ENCODE peak calls at places on chromosomes 7 and 10, in nine cellular contexts. I is caudate nucleus, D is sigmoid colon, M is left ventricle myocardium inferior, E is tibial nerve, K is SK-N-SH, Y is stomach, X is HCT116, G is gastrocnemius medialis. T is an unnamed sample.

GRCh38 chr10:119776536-119776935 is 50.7 kb downstream of the INPP5F start:
- DNase-seq in Y (no peak), G (no peak), K (no peak), D (no peak), X (no peak), E (no peak), I (no peak), M (no peak), T (no peak)

GRCh38 chr7:80140388-80140787 is 5.8 kb downstream of the GNAI1 start:
- DNase-seq in I (no peak), D (no peak), M (no peak), X (no peak), K (no peak), G (no peak), Y (no peak), E (no peak), T (no peak)

GRCh38 chr7:111873963-111874693 is 311.8 kb upstream of the IMMP2L start:
- DNase-seq in K (no peak), I (peak), E (no peak), Y (no peak), G (no peak), X (no peak), D (no peak), M (no peak), T (no peak)

GRCh38 chr7:90520484-90520883 is 51.0 kb downstream of the PTTG1IP2 start:
- DNase-seq in E (no peak), G (no peak), Y (no peak), I (no peak), K (no peak), X (peak), D (no peak), M (no peak), T (no peak)

GRCh38 chr7:33849004-33849403 is 56.3 kb upstream of the BMPER start:
- DNase-seq in M (no peak), E (no peak), X (no peak), D (no peak), K (no peak), I (no peak), G (no peak), Y (no peak), T (no peak)

GRCh38 chr10:71213127-71213616 is 802 bp downstream of the UNC5B start:
- DNase-seq in K (peak), D (peak), X (peak), G (no peak), I (no peak), Y (peak), E (no peak), M (peak), T (no peak)

GRCh38 chr7:94394058-94394398 is 667 bp upstream of the COL1A2 start:
- DNase-seq in G (no peak), M (peak), D (peak), K (peak), I (no peak), E (no peak), Y (no peak), X (no peak), T (no peak)

GRCh38 chr7:130146693-130147520 is 58.3 kb downstream of the TMEM209 start:
- DNase-seq in X (no peak), K (no peak), E (no peak), D (no peak), Y (no peak), G (no peak), I (no peak), M (no peak), T (no peak)

GRCh38 chr7:35648367-35648766 is 46.6 kb downstream of the HERPUD2 start:
- DNase-seq in D (no peak), K (no peak), X (no peak), E (no peak), M (no peak), I (no peak), G (no peak), Y (no peak), T (no peak)

GRCh38 chr7:44959433-44959951 is 19.3 kb downstream of the MYO1G start:
- DNase-seq in Y (no peak), K (peak), E (no peak), D (no peak), M (no peak), X (no peak), I (no peak), G (no peak), T (no peak)

GRCh38 chr7:23020742-23021401 is 6.9 kb upstream of the HYCC1 start:
- DNase-seq in M (peak), K (no peak), I (no peak), G (no peak), E (no peak), X (peak), D (peak), Y (no peak), T (no peak)

GRCh38 chr7:83749495-83749894 is 100.6 kb upstream of the SEMA3E start:
- DNase-seq in M (no peak), E (no peak), K (no peak), X (no peak), D (no peak), I (no peak), Y (no peak), G (no peak), T (no peak)

GRCh38 chr10:106618611-106619010 is 545.9 kb downstream of the SORCS1 start:
- DNase-seq in I (no peak), X (no peak), G (no peak), E (no peak), M (no peak), D (no peak), Y (no peak), K (no peak), T (no peak)

GRCh38 chr7:30434140-30434799 is 44.3 kb downstream of the NOD1 start:
- DNase-seq in I (no peak), G (no peak), D (no peak), X (no peak), E (no peak), K (no peak), M (no peak), Y (no peak), T (no peak)

GRCh38 chr10:30647089-30647488 is 17.5 kb upstream of the LYZL2 start:
- DNase-seq in D (no peak), M (no peak), X (no peak), E (no peak), I (no peak), K (no peak), G (no peak), Y (no peak), T (no peak)

GRCh38 chr7:129782257-129783096 is 170.3 kb downstream of the UBE2H start:
- DNase-seq in Y (no peak), I (no peak), D (no peak), X (no peak), E (no peak), K (peak), M (no peak), G (no peak), T (no peak)

GRCh38 chr7:151231964-151232271 is 365 bp upstream of the CHPF2 start:
- DNase-seq in Y (no peak), D (no peak), E (no peak), K (no peak), X (no peak), M (no peak), G (no peak), I (no peak), T (no peak)

GRCh38 chr7:55887786-55888185 is 530 bp downstream of the ZNF713 start:
- DNase-seq in E (no peak), M (no peak), G (no peak), K (peak), Y (no peak), X (no peak), I (no peak), D (no peak), T (no peak)

GRCh38 chr7:25854059-25854458 is 297.9 kb upstream of the NFE2L3 start:
- DNase-seq in Y (no peak), D (no peak), K (no peak), X (no peak), I (no peak), G (no peak), E (no peak), M (no peak), T (no peak)

GRCh38 chr7:16455591-16455990 is 9.9 kb downstream of the SOSTDC1 start:
- DNase-seq in X (no peak), I (no peak), E (no peak), M (no peak), D (no peak), G (no peak), Y (no peak), K (no peak), T (no peak)

GRCh38 chr10:73588656-73589055 is 2.5 kb downstream of the USP54 start:
- DNase-seq in M (no peak), Y (no peak), I (no peak), K (no peak), E (no peak), X (no peak), D (no peak), G (no peak), T (no peak)

GRCh38 chr7:27176962-27177794 is 3.1 kb upstream of the HOXA10 start:
- DNase-seq in D (peak), E (peak), Y (no peak), G (peak), X (no peak), I (no peak), M (peak), K (no peak), T (no peak)

GRCh38 chr7:27176343-27176731 is 2.2 kb upstream of the HOXA10 start:
- DNase-seq in D (peak), E (no peak), K (no peak), G (peak), X (no peak), M (peak), I (no peak), Y (no peak), T (no peak)

GRCh38 chr7:27174077-27175004 is at the start of gene HOXA10:
- DNase-seq in K (no peak), I (no peak), M (peak), X (no peak), D (peak), E (peak), Y (peak), G (peak), T (no peak)

GRCh38 chr7:27175005-27175625 is 995 bp upstream of the HOXA10 start:
- DNase-seq in Y (no peak), X (no peak), K (no peak), M (peak), G (peak), E (peak), D (peak), I (no peak), T (no peak)

GRCh38 chr7:27175626-27176342 is 1.7 kb upstream of the HOXA10 start:
- DNase-seq in Y (no peak), M (peak), K (peak), I (no peak), D (peak), G (peak), E (peak), X (no peak), T (no peak)
- H3K27ac ChIP-seq in Y (no peak), M (no peak), K (no peak), I (no peak), D (peak), G (peak), E (peak), X (no peak), T (no peak)

GRCh38 chr10:58293989-58294388 is 25.0 kb downstream of the CISD1 start:
- DNase-seq in I (no peak), G (no peak), X (no peak), K (no peak), D (no peak), M (no peak), Y (no peak), E (no peak), T (no peak)

GRCh38 chr10:58291538-58292174 is 22.7 kb downstream of the CISD1 start:
- DNase-seq in M (no peak), I (peak), E (no peak), K (peak), X (peak), D (no peak), Y (no peak), G (no peak), T (no peak)
- H3K27ac ChIP-seq in M (no peak), I (no peak), E (no peak), K (no peak), X (no peak), D (no peak), Y (no peak), G (no peak), T (no peak)

GRCh38 chr10:131084791-131085585 is 226.5 kb downstream of the TCERG1L start:
- DNase-seq in M (no peak), I (no peak), Y (no peak), E (no peak), G (no peak), X (no peak), D (peak), K (no peak), T (no peak)

GRCh38 chr10:131086511-131086910 is 225.0 kb downstream of the TCERG1L start:
- DNase-seq in D (peak), X (no peak), M (no peak), K (no peak), Y (no peak), G (no peak), E (no peak), I (no peak), T (no peak)

GRCh38 chr10:131085586-131085860 is 226.0 kb downstream of the TCERG1L start:
- DNase-seq in K (no peak), E (no peak), G (no peak), D (peak), M (no peak), X (no peak), Y (no peak), I (no peak), T (no peak)

GRCh38 chr10:131087464-131088215 is 223.9 kb downstream of the TCERG1L start:
- DNase-seq in I (no peak), G (no peak), Y (no peak), M (no peak), D (peak), X (no peak), E (no peak), K (no peak), T (no peak)

DNA sequence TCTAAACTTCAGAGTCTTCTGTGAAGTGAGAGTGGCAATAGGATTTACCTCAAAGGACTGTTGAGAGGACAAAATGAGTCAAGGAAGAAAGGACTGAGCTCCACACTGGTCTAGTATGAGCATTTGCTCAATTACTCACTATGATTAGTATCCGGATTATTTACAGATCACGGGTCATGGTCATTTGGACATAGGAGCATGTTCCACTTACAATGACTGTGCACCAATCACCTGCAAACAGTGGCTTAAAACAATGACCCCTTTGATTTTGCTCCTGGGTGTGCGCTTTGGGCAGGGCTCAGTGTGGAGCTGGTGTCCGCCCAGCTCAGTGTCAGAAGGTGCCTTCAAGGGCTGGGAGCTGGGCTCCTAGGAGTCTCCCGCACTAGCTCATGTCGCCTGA is 225.4 kb downstream of the TCERG1L start:
- DNase-seq in Y (no peak), X (no peak), E (no peak), M (no peak), G (no peak), K (no peak), D (no peak), I (no peak), T (no peak)
- H3K27ac ChIP-seq in Y (no peak), X (no peak), E (no peak), M (no peak), G (no peak), K (no peak), D (no peak), I (no peak), T (no peak)

DNA sequence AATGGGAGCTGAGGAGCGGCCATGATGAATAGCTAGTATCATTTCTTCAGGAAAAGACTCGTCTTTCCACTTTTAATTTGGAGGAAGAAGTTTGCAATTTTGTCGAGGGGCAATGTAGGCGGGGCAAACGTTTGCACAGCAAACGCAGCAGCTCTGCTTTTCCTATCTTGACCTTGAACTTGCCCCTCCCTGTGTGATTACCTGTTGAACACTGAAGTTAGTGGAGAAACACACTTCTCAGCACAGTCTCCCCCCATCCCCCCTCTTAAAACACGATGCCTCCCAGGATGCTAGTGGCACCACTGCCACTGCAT is 178 bp upstream of the EPDR1 start:
- DNase-seq in G (no peak), Y (no peak), I (no peak), M (no peak), K (no peak), E (no peak), D (no peak), X (no peak), T (no peak)
- H3K27ac ChIP-seq in G (peak), Y (peak), I (peak), M (peak), K (peak), E (peak), D (peak), X (peak), T (peak)

GRCh38 chr7:117674617-117675016 is 194.8 kb downstream of the CFTR start:
- DNase-seq in D (no peak), K (no peak), G (no peak), E (no peak), Y (no peak), M (no peak), X (no peak), I (no peak), T (no peak)

GRCh38 chr7:117673367-117673766 is 193.5 kb downstream of the CFTR start:
- DNase-seq in G (no peak), M (peak), E (no peak), I (peak), X (no peak), Y (peak), K (no peak), D (no peak), T (peak)

GRCh38 chr7:117673839-117674238 is 194.0 kb downstream of the CFTR start:
- DNase-seq in M (no peak), I (no peak), Y (no peak), G (no peak), X (peak), D (no peak), E (no peak), K (peak), T (no peak)

GRCh38 chr7:117672433-117672832 is 192.6 kb downstream of the CFTR start:
- DNase-seq in G (no peak), E (no peak), X (no peak), Y (no peak), K (no peak), D (no peak), M (no peak), I (no peak), T (no peak)

GRCh38 chr7:117675519-117676137 is 195.8 kb downstream of the CFTR start:
- DNase-seq in D (no peak), K (no peak), M (no peak), G (no peak), Y (no peak), I (no peak), E (no peak), X (no peak), T (no peak)
- H3K27ac ChIP-seq in D (no peak), K (no peak), M (no peak), G (no peak), Y (no peak), I (no peak), E (no peak), X (no peak), T (no peak)

DNA sequence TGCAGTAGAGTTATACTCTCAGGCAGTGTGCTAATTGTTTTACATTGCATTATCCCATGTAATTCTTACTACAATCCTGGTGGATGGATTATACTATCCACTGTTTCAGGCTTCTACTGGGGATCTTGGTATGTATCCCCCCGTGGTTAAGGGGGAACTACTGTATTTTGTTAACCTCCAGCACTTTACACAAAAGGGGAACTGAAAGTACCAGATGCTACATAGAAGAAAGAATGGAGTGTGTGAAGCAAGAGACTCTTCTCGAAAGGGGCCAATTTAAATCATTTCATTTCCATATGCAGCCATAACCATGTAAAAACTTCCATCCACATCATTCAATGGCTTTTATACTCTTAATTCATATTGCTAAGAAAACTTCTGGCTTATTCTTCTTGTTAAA is 69.4 kb downstream of the C1GALT1 start:
- DNase-seq in E (no peak), G (no peak), I (no peak), X (no peak), K (no peak), Y (no peak), D (no peak), M (no peak), T (no peak)
- H3K27ac ChIP-seq in E (no peak), G (no peak), I (no peak), X (no peak), K (no peak), Y (no peak), D (no peak), M (no peak), T (no peak)

GRCh38 chr7:1101580-1102431 is 13.9 kb downstream of the GPER1 start:
- DNase-seq in I (peak), M (no peak), D (no peak), G (no peak), Y (peak), E (no peak), K (no peak), X (no peak), T (no peak)

GRCh38 chr7:1099637-1100036 is 11.7 kb downstream of the GPER1 start:
- DNase-seq in X (no peak), G (no peak), E (no peak), Y (no peak), D (no peak), I (no peak), K (no peak), M (no peak), T (no peak)

GRCh38 chr7:1100886-1101579 is 13.1 kb downstream of the GPER1 start:
- DNase-seq in I (peak), E (no peak), K (no peak), D (no peak), X (no peak), Y (no peak), M (no peak), G (no peak), T (no peak)

GRCh38 chr7:1099154-1099542 is 11.2 kb downstream of the GPER1 start:
- DNase-seq in D (no peak), K (no peak), E (no peak), M (no peak), I (no peak), Y (no peak), X (no peak), G (no peak), T (no peak)

GRCh38 chr7:1100386-1100785 is 12.5 kb downstream of the GPER1 start:
- DNase-seq in M (no peak), K (no peak), Y (no peak), E (no peak), G (no peak), I (no peak), X (no peak), D (no peak), T (no peak)
- H3K27ac ChIP-seq in M (no peak), K (no peak), Y (peak), E (no peak), G (no peak), I (peak), X (no peak), D (no peak), T (no peak)

DNA sequence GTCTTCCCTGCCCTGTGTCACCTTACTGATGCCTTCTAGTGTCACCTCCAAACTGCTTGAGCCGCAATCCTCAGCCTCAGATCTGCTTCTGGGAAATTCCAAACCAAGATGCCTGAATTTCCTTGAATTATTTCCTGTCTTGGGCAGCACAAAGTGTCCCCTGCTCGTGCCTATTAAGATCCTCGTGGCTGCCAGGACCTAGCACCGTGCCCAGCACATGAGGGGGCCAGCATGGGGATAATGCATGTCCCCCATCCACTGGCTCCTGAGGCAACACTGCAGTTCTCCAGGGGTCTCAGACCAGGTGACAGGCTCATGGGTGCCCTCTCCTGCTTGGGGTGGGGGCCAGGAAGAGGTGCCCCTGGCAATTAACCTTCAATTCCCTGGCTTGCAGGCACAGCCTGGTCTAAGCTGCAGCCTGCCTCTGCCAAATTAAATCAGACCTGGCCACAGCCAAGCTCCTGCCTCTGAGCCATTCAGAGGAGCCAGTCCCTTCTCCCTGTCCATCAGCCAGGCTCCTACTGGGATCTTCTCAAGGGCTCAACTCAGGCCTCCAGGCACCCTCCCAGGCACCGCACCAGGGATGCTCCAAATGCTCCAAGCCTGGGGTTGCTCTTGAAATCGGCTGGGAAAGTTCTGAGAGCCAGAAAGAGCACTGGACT is 146.6 kb downstream of the SH3PXD2A start:
- DNase-seq in K (peak), D (no peak), G (no peak), I (no peak), M (no peak), Y (no peak), X (no peak), E (no peak), T (peak)
- H3K27ac ChIP-seq in K (no peak), D (no peak), G (no peak), I (peak), M (no peak), Y (no peak), X (no peak), E (peak), T (peak)